ENCODE peak calls at places on chromosomes 3 and 15, in six cellular contexts. One of them, this sample, is unnamed.

GRCh38 chr3:157572559-157573270 is 69.5 kb upstream of the VEPH1 start:
- DNase-seq in left ventricle myocardium inferior: no peak
- DNase-seq in RWPE1: peak
- DNase-seq in lower lobe of right lung: no peak
- DNase-seq in heart left ventricle: no peak
- DNase-seq in A549: peak
- DNase-seq in this sample: no peak

GRCh38 chr3:172159962-172160538 is 120.7 kb downstream of the FNDC3B start:
- DNase-seq in heart left ventricle: peak
- DNase-seq in lower lobe of right lung: no peak
- DNase-seq in left ventricle myocardium inferior: no peak
- DNase-seq in RWPE1: no peak
- DNase-seq in A549: no peak
- DNase-seq in this sample: peak

GRCh38 chr3:158384019-158384418 is 187.0 kb upstream of the MLF1 start:
- DNase-seq in heart left ventricle: no peak
- DNase-seq in RWPE1: no peak
- DNase-seq in lower lobe of right lung: no peak
- DNase-seq in A549: no peak
- DNase-seq in left ventricle myocardium inferior: no peak
- DNase-seq in this sample: no peak

GRCh38 chr3:191066669-191067068 is 132.4 kb upstream of the OSTN start:
- DNase-seq in lower lobe of right lung: no peak
- DNase-seq in heart left ventricle: no peak
- DNase-seq in A549: peak
- DNase-seq in left ventricle myocardium inferior: no peak
- DNase-seq in RWPE1: peak
- DNase-seq in this sample: no peak

GRCh38 chr15:39194431-39194830 is 386.4 kb upstream of the THBS1 start:
- DNase-seq in lower lobe of right lung: no peak
- DNase-seq in A549: no peak
- DNase-seq in left ventricle myocardium inferior: no peak
- DNase-seq in RWPE1: no peak
- DNase-seq in heart left ventricle: no peak
- DNase-seq in this sample: no peak

GRCh38 chr3:148023994-148024393 is 614.8 kb downstream of the ZIC1 start:
- DNase-seq in left ventricle myocardium inferior: no peak
- DNase-seq in heart left ventricle: no peak
- DNase-seq in lower lobe of right lung: no peak
- DNase-seq in A549: no peak
- DNase-seq in RWPE1: no peak
- DNase-seq in this sample: no peak

GRCh38 chr15:72970965-72971746 is 81.1 kb upstream of the NEO1 start:
- DNase-seq in heart left ventricle: no peak
- DNase-seq in lower lobe of right lung: no peak
- DNase-seq in left ventricle myocardium inferior: no peak
- DNase-seq in A549: no peak
- DNase-seq in RWPE1: no peak
- DNase-seq in this sample: no peak

GRCh38 chr3:52683611-52684010 is 2.1 kb downstream of the PBRM1 start:
- DNase-seq in lower lobe of right lung: peak
- DNase-seq in A549: no peak
- DNase-seq in heart left ventricle: no peak
- DNase-seq in RWPE1: no peak
- DNase-seq in left ventricle myocardium inferior: no peak
- DNase-seq in this sample: no peak

GRCh38 chr3:188497021-188497420 is 343.1 kb downstream of the LPP start:
- DNase-seq in A549: no peak
- DNase-seq in heart left ventricle: no peak
- DNase-seq in RWPE1: no peak
- DNase-seq in lower lobe of right lung: no peak
- DNase-seq in left ventricle myocardium inferior: no peak
- DNase-seq in this sample: no peak

GRCh38 chr3:176958560-176958959 is 238.7 kb downstream of the TBL1XR1 start:
- DNase-seq in lower lobe of right lung: no peak
- DNase-seq in left ventricle myocardium inferior: no peak
- DNase-seq in A549: no peak
- DNase-seq in RWPE1: no peak
- DNase-seq in heart left ventricle: no peak
- DNase-seq in this sample: no peak

GRCh38 chr15:56934269-56934668 is 15.8 kb downstream of the TCF12 start:
- DNase-seq in A549: peak
- DNase-seq in RWPE1: no peak
- DNase-seq in heart left ventricle: no peak
- DNase-seq in lower lobe of right lung: no peak
- DNase-seq in left ventricle myocardium inferior: no peak
- DNase-seq in this sample: no peak

GRCh38 chr3:45944830-45945620 is 1.8 kb downstream of the CXCR6 start:
- DNase-seq in left ventricle myocardium inferior: no peak
- DNase-seq in RWPE1: no peak
- DNase-seq in lower lobe of right lung: no peak
- DNase-seq in A549: no peak
- DNase-seq in heart left ventricle: no peak
- DNase-seq in this sample: peak

GRCh38 chr3:25973111-25973510 is 183.2 kb downstream of the OXSM start:
- DNase-seq in left ventricle myocardium inferior: no peak
- DNase-seq in heart left ventricle: no peak
- DNase-seq in RWPE1: no peak
- DNase-seq in lower lobe of right lung: no peak
- DNase-seq in A549: no peak
- DNase-seq in this sample: no peak

GRCh38 chr3:9213019-9213646 is 36.3 kb downstream of the SRGAP3 start:
- DNase-seq in lower lobe of right lung: no peak
- DNase-seq in left ventricle myocardium inferior: no peak
- DNase-seq in heart left ventricle: no peak
- DNase-seq in RWPE1: no peak
- DNase-seq in A549: no peak
- DNase-seq in this sample: no peak

GRCh38 chr15:67808821-67809220 is 16.5 kb upstream of the SKOR1 start:
- DNase-seq in left ventricle myocardium inferior: no peak
- DNase-seq in heart left ventricle: no peak
- DNase-seq in RWPE1: no peak
- DNase-seq in A549: no peak
- DNase-seq in lower lobe of right lung: no peak
- DNase-seq in this sample: no peak

GRCh38 chr3:106367496-106367895 is 498.7 kb upstream of the CBLB start:
- DNase-seq in left ventricle myocardium inferior: no peak
- DNase-seq in RWPE1: no peak
- DNase-seq in lower lobe of right lung: no peak
- DNase-seq in A549: no peak
- DNase-seq in heart left ventricle: no peak
- DNase-seq in this sample: no peak

GRCh38 chr3:63304421-63304820 is 26.3 kb downstream of the SYNPR start:
- DNase-seq in lower lobe of right lung: no peak
- DNase-seq in A549: no peak
- DNase-seq in heart left ventricle: no peak
- DNase-seq in RWPE1: no peak
- DNase-seq in left ventricle myocardium inferior: no peak
- DNase-seq in this sample: no peak

GRCh38 chr3:27943106-27943505 is 221.0 kb upstream of the EOMES start:
- DNase-seq in left ventricle myocardium inferior: no peak
- DNase-seq in RWPE1: peak
- DNase-seq in A549: peak
- DNase-seq in lower lobe of right lung: no peak
- DNase-seq in heart left ventricle: no peak
- DNase-seq in this sample: no peak

GRCh38 chr3:99551520-99551919 is 86.9 kb upstream of the COL8A1 start:
- DNase-seq in left ventricle myocardium inferior: no peak
- DNase-seq in RWPE1: no peak
- DNase-seq in heart left ventricle: no peak
- DNase-seq in A549: peak
- DNase-seq in lower lobe of right lung: no peak
- DNase-seq in this sample: no peak
- TF ChIP-seq CTCF in left ventricle myocardium inferior: no peak
- TF ChIP-seq CTCF in RWPE1: no peak
- TF ChIP-seq CTCF in heart left ventricle: no peak
- TF ChIP-seq CTCF in A549: peak
- TF ChIP-seq CTCF in lower lobe of right lung: no peak
- TF ChIP-seq CTCF in this sample: no peak

GRCh38 chr15:75152382-75153079 is 49.2 kb upstream of the C15orf39 start:
- DNase-seq in heart left ventricle: no peak
- DNase-seq in RWPE1: no peak
- DNase-seq in left ventricle myocardium inferior: no peak
- DNase-seq in A549: no peak
- DNase-seq in lower lobe of right lung: no peak
- DNase-seq in this sample: no peak

GRCh38 chr15:75151214-75152128 is 50.2 kb upstream of the C15orf39 start:
- DNase-seq in left ventricle myocardium inferior: no peak
- DNase-seq in A549: no peak
- DNase-seq in heart left ventricle: no peak
- DNase-seq in lower lobe of right lung: no peak
- DNase-seq in RWPE1: no peak
- DNase-seq in this sample: no peak

GRCh38 chr15:75153565-75154248 is 48.0 kb upstream of the C15orf39 start:
- DNase-seq in heart left ventricle: no peak
- DNase-seq in lower lobe of right lung: no peak
- DNase-seq in A549: no peak
- DNase-seq in left ventricle myocardium inferior: no peak
- DNase-seq in RWPE1: no peak
- DNase-seq in this sample: no peak

GRCh38 chr15:75154461-75155062 is 47.1 kb upstream of the C15orf39 start:
- DNase-seq in heart left ventricle: no peak
- DNase-seq in RWPE1: no peak
- DNase-seq in left ventricle myocardium inferior: no peak
- DNase-seq in lower lobe of right lung: no peak
- DNase-seq in A549: no peak
- DNase-seq in this sample: no peak

GRCh38 chr15:75153084-75153483 is 48.6 kb upstream of the C15orf39 start:
- DNase-seq in RWPE1: peak
- DNase-seq in A549: peak
- DNase-seq in heart left ventricle: no peak
- DNase-seq in lower lobe of right lung: no peak
- DNase-seq in left ventricle myocardium inferior: no peak
- DNase-seq in this sample: no peak
- H3K27ac ChIP-seq in RWPE1: no peak
- H3K27ac ChIP-seq in A549: peak
- H3K27ac ChIP-seq in heart left ventricle: no peak
- H3K27ac ChIP-seq in lower lobe of right lung: no peak
- H3K27ac ChIP-seq in left ventricle myocardium inferior: no peak
- H3K27ac ChIP-seq in this sample: no peak

GRCh38 chr15:91593653-91594052 is 259.9 kb upstream of the SLCO3A1 start:
- DNase-seq in A549: no peak
- DNase-seq in heart left ventricle: no peak
- DNase-seq in lower lobe of right lung: no peak
- DNase-seq in RWPE1: no peak
- DNase-seq in left ventricle myocardium inferior: no peak
- DNase-seq in this sample: no peak

GRCh38 chr15:91593081-91593480 is 260.4 kb upstream of the SLCO3A1 start:
- DNase-seq in A549: no peak
- DNase-seq in RWPE1: no peak
- DNase-seq in heart left ventricle: no peak
- DNase-seq in lower lobe of right lung: no peak
- DNase-seq in left ventricle myocardium inferior: no peak
- DNase-seq in this sample: no peak

GRCh38 chr15:91586542-91586941 is 267.0 kb upstream of the SLCO3A1 start:
- DNase-seq in lower lobe of right lung: no peak
- DNase-seq in A549: no peak
- DNase-seq in RWPE1: no peak
- DNase-seq in left ventricle myocardium inferior: no peak
- DNase-seq in heart left ventricle: no peak
- DNase-seq in this sample: no peak

GRCh38 chr15:91592586-91592985 is 260.9 kb upstream of the SLCO3A1 start:
- DNase-seq in lower lobe of right lung: no peak
- DNase-seq in RWPE1: no peak
- DNase-seq in A549: no peak
- DNase-seq in heart left ventricle: no peak
- DNase-seq in left ventricle myocardium inferior: no peak
- DNase-seq in this sample: no peak

GRCh38 chr15:91589360-91589759 is 264.1 kb upstream of the SLCO3A1 start:
- DNase-seq in left ventricle myocardium inferior: no peak
- DNase-seq in A549: no peak
- DNase-seq in RWPE1: no peak
- DNase-seq in lower lobe of right lung: no peak
- DNase-seq in heart left ventricle: no peak
- DNase-seq in this sample: no peak
- TF ChIP-seq CTCF in left ventricle myocardium inferior: no peak
- TF ChIP-seq CTCF in A549: no peak
- TF ChIP-seq CTCF in RWPE1: no peak
- TF ChIP-seq CTCF in lower lobe of right lung: no peak
- TF ChIP-seq CTCF in heart left ventricle: no peak
- TF ChIP-seq CTCF in this sample: no peak

GRCh38 chr15:22796079-22796478 is 9.6 kb downstream of the NIPA1 start:
- DNase-seq in heart left ventricle: no peak
- DNase-seq in lower lobe of right lung: no peak
- DNase-seq in left ventricle myocardium inferior: no peak
- DNase-seq in RWPE1: no peak
- DNase-seq in A549: no peak
- DNase-seq in this sample: no peak
- H3K27ac ChIP-seq in heart left ventricle: no peak
- H3K27ac ChIP-seq in lower lobe of right lung: no peak
- H3K27ac ChIP-seq in left ventricle myocardium inferior: no peak
- H3K27ac ChIP-seq in RWPE1: no peak
- H3K27ac ChIP-seq in A549: no peak
- H3K27ac ChIP-seq in this sample: no peak

DNA sequence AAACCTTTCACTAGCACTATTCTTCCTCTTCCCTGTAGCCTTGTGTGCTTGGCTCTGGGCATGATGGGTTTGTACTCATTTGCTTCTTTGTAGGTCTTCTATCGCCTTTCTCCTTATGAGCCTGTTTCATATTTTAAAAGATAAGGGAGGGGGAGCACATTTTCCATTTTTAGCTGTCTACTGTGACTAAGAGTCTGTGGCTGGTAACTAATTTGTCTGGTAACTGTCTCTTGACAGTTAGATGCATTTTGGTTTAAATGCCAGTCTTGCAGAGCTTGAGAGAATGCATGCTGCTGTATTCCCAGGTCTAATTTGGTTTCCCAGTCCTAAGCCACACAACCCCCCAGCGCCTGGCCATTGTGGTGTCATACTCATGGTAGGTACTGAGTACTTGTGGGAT is 13.6 kb upstream of the GPR171 start:
- DNase-seq in left ventricle myocardium inferior: no peak
- DNase-seq in lower lobe of right lung: no peak
- DNase-seq in heart left ventricle: no peak
- DNase-seq in RWPE1: no peak
- DNase-seq in A549: no peak
- DNase-seq in this sample: no peak
- TF ChIP-seq CTCF in left ventricle myocardium inferior: no peak
- TF ChIP-seq CTCF in lower lobe of right lung: no peak
- TF ChIP-seq CTCF in heart left ventricle: no peak
- TF ChIP-seq CTCF in RWPE1: no peak
- TF ChIP-seq CTCF in A549: no peak
- TF ChIP-seq CTCF in this sample: no peak

This sample was measured in tibial artery.